ENCODE peak calls at places on chromosome 19, in ten cellular contexts. G is stomach, U is AG04450, R is left ventricle myocardium inferior, N is lung, M is Panc1, C is colonic mucosa, J is cardiac muscle cell, I is heart left ventricle, S is BE2C. W is an unnamed sample.
A peak's percentile ranks its signal among the peaks of the same experiment; 100 is the strongest.

GRCh38 chr19:13398780-13399726 is 107.2 kb downstream of the CACNA1A start:
- DNase-seq in G (no peak), U (peak; percentile 75), R (peak; percentile 19), N (no peak), M (peak; percentile 35), C (no peak), J (peak; percentile 96), I (peak; percentile 39), S (peak; percentile 49), W (no peak)

GRCh38 chr19:44748426-44749254 is at the start of gene BCL3:
- DNase-seq in G (peak; percentile 80), U (no peak), R (peak; percentile 82), N (peak; percentile 77), M (no peak), C (peak; percentile 83), J (peak; percentile 88), I (peak; percentile 91), S (peak; percentile 42), W (peak; percentile 85)

GRCh38 chr19:18439025-18439909 is 1.3 kb upstream of the ISYNA1 start:
- DNase-seq in G (peak; percentile 58), U (no peak), R (no peak), N (no peak), M (no peak), C (no peak), J (peak; percentile 74), I (no peak), S (no peak), W (no peak)

GRCh38 chr19:16363133-16363851 is 38.7 kb downstream of the KLF2 start:
- DNase-seq in G (peak; percentile 88), U (no peak), R (no peak), N (peak; percentile 71), M (no peak), C (peak; percentile 95), J (no peak), I (no peak), S (no peak), W (no peak)

GRCh38 chr19:18523841-18524240 is 2.0 kb upstream of the ELL start:
- DNase-seq in G (no peak), U (no peak), R (no peak), N (no peak), M (no peak), C (no peak), J (no peak), I (no peak), S (no peak), W (no peak)

GRCh38 chr19:50823389-50824042 is at the start of gene KLK1:
- DNase-seq in G (no peak), U (no peak), R (no peak), N (no peak), M (no peak), C (peak; percentile 84), J (no peak), I (no peak), S (no peak), W (no peak)

GRCh38 chr19:52941941-52942370 is 18.7 kb upstream of the ZNF888 start:
- DNase-seq in G (peak; percentile 35), U (no peak), R (peak; percentile 27), N (no peak), M (no peak), C (peak; percentile 52), J (peak; percentile 23), I (peak; percentile 40), S (no peak), W (no peak)

GRCh38 chr19:543912-544608 is at the start of gene GZMM:
- DNase-seq in G (no peak), U (no peak), R (no peak), N (no peak), M (no peak), C (no peak), J (no peak), I (no peak), S (no peak), W (no peak)

GRCh38 chr19:49210108-49210900 is 52.7 kb downstream of the TRPM4 start:
- DNase-seq in G (no peak), U (no peak), R (no peak), N (no peak), M (no peak), C (peak; percentile 35), J (peak; percentile 29), I (no peak), S (peak; percentile 56), W (no peak)

GRCh38 chr19:34316741-34317241 is 48.2 kb upstream of the GPI start:
- DNase-seq in G (no peak), U (no peak), R (no peak), N (no peak), M (no peak), C (no peak), J (no peak), I (no peak), S (no peak), W (no peak)

GRCh38 chr19:920051-920857 is 3.1 kb downstream of the KISS1R start:
- DNase-seq in G (no peak), U (no peak), R (no peak), N (no peak), M (no peak), C (no peak), J (peak; percentile 53), I (no peak), S (peak; percentile 52), W (peak; percentile 83)

GRCh38 chr19:7916137-7916907 is 1.7 kb downstream of the TGFBR3L start:
- DNase-seq in G (peak; percentile 42), U (no peak), R (no peak), N (no peak), M (no peak), C (no peak), J (no peak), I (no peak), S (no peak), W (peak; percentile 59)

GRCh38 chr19:1923319-1923718 is 17.7 kb upstream of the CSNK1G2 start:
- DNase-seq in G (no peak), U (no peak), R (no peak), N (no peak), M (no peak), C (no peak), J (no peak), I (no peak), S (no peak), W (no peak)

GRCh38 chr19:51546650-51547396 is 15.4 kb upstream of the SIGLEC6 start:
- DNase-seq in G (no peak), U (no peak), R (no peak), N (no peak), M (no peak), C (no peak), J (peak; percentile 68), I (no peak), S (no peak), W (no peak)

GRCh38 chr19:36627057-36627456 is 21.9 kb downstream of the ZNF382 start:
- DNase-seq in G (no peak), U (no peak), R (no peak), N (no peak), M (no peak), C (no peak), J (no peak), I (no peak), S (no peak), W (no peak)

GRCh38 chr19:2254052-2254872 is 2.0 kb downstream of the JSRP1 start:
- DNase-seq in G (no peak), U (no peak), R (no peak), N (no peak), M (no peak), C (no peak), J (peak; percentile 59), I (no peak), S (no peak), W (no peak)

DNA sequence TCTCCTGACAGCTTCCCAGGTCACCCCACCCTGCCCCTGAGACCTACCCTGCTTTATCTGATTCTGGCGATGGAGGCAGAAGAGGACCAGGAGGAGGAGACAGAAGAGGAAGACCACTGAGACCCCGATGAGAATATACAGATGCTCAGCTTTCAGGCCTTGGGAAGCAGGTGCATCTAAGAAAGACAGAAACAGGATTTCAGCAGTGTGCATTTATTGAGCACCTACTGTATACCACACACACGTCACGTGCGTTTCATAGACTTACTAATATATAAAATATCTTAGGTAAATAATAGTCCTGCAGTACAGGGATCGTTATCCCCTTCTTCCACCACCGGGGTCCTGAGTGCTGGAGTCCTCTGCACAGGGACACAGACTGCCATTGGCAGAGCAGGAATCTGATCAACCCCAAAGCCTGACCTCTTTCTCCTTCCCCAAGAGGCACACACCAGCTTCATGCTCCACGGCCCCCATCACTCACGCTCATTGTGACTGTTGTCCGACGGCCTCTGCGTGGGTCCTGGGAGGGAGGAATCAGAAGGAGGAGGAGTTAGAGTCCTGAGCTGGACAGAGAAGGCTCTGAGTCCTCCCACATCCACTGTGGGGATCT is 8.2 kb downstream of the LAIR1 start:
- DNase-seq in G (no peak), U (no peak), R (no peak), N (no peak), M (no peak), C (no peak), J (no peak), I (no peak), S (no peak), W (no peak)
- H3K4me3 ChIP-seq in G (no peak overlapping the region), U (no peak overlapping the region), R (no peak overlapping the region), N (no peak overlapping the region), M (no peak overlapping the region), C (no peak overlapping the region), J (no peak overlapping the region), I (no peak overlapping the region), S (no peak overlapping the region), W (no peak overlapping the region)

GRCh38 chr19:35352448-35353304 is 5.0 kb downstream of the FFAR1 start:
- DNase-seq in G (peak; percentile 73), U (peak; percentile 21), R (peak; percentile 45), N (peak; percentile 80), M (peak; percentile 73), C (peak; percentile 74), J (peak; percentile 88), I (peak; percentile 56), S (peak; percentile 79), W (peak; percentile 59)
- TF ChIP-seq CTCF in G (no peak), U (peak; percentile 80), R (peak; percentile 82), N (peak; percentile 90), M (peak; percentile 94), C (peak; percentile 64), J (peak; percentile 80), I (peak; percentile 79), S (peak; percentile 93), W (peak; percentile 77)

GRCh38 chr19:46191972-46192371 is 37.6 kb upstream of the IGFL1 start:
- DNase-seq in G (no peak), U (no peak), R (no peak), N (no peak), M (no peak), C (no peak), J (no peak), I (no peak), S (no peak), W (no peak)
- H3K27me3 ChIP-seq in G (peaks cover 26% of the 10 kb centered on the region), U (peaks cover 51% of the 10 kb centered on the region), R (peaks cover 93% of the 10 kb centered on the region), N (peaks cover 3% of the 10 kb centered on the region), M (no peaks in the 10 kb centered on the region), C (no peaks in the 10 kb centered on the region), J (no peaks in the 10 kb centered on the region), I (peaks cover 53% of the 10 kb centered on the region), S (peaks cover 9% of the 10 kb centered on the region), W (peaks cover 1% of the 10 kb centered on the region)

DNA sequence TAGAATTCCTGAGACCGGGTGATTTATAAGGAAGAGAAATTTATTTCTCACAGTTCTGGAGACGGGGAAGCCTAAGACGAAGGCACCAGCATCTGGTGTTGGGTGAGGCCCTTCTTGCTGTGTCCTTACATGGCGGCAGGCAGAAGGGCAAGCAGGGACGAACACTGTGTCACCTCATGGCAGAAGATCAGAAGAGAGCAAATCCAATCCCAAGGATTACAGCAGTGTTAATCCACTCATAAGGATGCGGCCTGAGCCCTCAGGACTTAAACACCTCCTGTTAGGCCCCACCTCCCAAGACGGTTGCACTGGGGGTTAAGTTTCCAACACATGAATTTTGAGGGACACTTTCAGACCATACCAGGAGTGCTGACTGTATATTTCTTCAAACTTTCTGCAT is 6.7 kb upstream of the FBL start:
- DNase-seq in G (no peak), U (no peak), R (no peak), N (no peak), M (no peak), C (no peak), J (no peak), I (no peak), S (no peak), W (no peak)
- H3K4me3 ChIP-seq in G (no peak overlapping the region), U (no peak overlapping the region), R (no peak overlapping the region), N (no peak overlapping the region), M (no peak overlapping the region), C (no peak overlapping the region), J (no peak overlapping the region), I (no peak overlapping the region), S (no peak overlapping the region), W (no peak overlapping the region)

W was measured in GM06990.